ENCODE peak calls at places on chromosomes 6 and 20, in eight cellular contexts. R is fibroblast of pulmonary artery, B is lung, C is lower lobe of right lung, I is cardiac fibroblast, F is choroid plexus epithelial cell, P is MM.1S, M is GM12864. X is an unnamed sample.

GRCh38 chr20:61884571-61885389 is 180.9 kb downstream of the TAF4 start:
- DNase-seq in R (no peak), B (no peak), C (no peak), I (no peak), F (no peak), P (no peak), M (no peak), X (no peak)

GRCh38 chr6:142945446-142946180 is 637 bp upstream of the HIVEP2 start:
- DNase-seq in R (no peak), B (peak), C (peak), I (no peak), F (no peak), P (peak), M (no peak), X (no peak)

GRCh38 chr20:48986899-48987298 is 59.2 kb upstream of the CSE1L start:
- DNase-seq in R (peak), B (no peak), C (no peak), I (no peak), F (peak), P (no peak), M (no peak), X (no peak)

GRCh38 chr6:137903933-137904821 is 37.1 kb downstream of the TNFAIP3 start:
- DNase-seq in R (peak), B (no peak), C (peak), I (no peak), F (peak), P (no peak), M (peak), X (no peak)

GRCh38 chr6:160793652-160794051 is 91.6 kb downstream of the PLG start:
- DNase-seq in R (no peak), B (no peak), C (no peak), I (no peak), F (no peak), P (no peak), M (no peak), X (no peak)

GRCh38 chr6:159852877-159853276 is 37.9 kb upstream of the MAS1 start:
- DNase-seq in R (peak), B (no peak), C (no peak), I (peak), F (no peak), P (peak), M (no peak), X (no peak)

GRCh38 chr6:85675030-85675819 is 32.5 kb upstream of the SYNCRIP start:
- DNase-seq in R (peak), B (no peak), C (no peak), I (peak), F (peak), P (no peak), M (no peak), X (peak)

GRCh38 chr6:160306284-160306683 is 41.9 kb upstream of the SLC22A3 start:
- DNase-seq in R (no peak), B (no peak), C (no peak), I (no peak), F (no peak), P (no peak), M (no peak), X (no peak)

GRCh38 chr6:170292778-170293164 is 1.9 kb upstream of the DLL1 start:
- DNase-seq in R (no peak), B (no peak), C (no peak), I (no peak), F (no peak), P (no peak), M (no peak), X (no peak)

GRCh38 chr6:75612921-75613534 is 11.3 kb downstream of the SENP6 start:
- DNase-seq in R (no peak), B (no peak), C (no peak), I (no peak), F (no peak), P (no peak), M (no peak), X (no peak)

GRCh38 chr6:116764961-116765841 is at the start of gene FAM162B:
- DNase-seq in R (peak), B (no peak), C (peak), I (peak), F (peak), P (no peak), M (no peak), X (peak)

GRCh38 chr6:43939281-43940070 is 169.5 kb downstream of the VEGFA start:
- DNase-seq in R (no peak), B (no peak), C (no peak), I (no peak), F (no peak), P (no peak), M (no peak), X (no peak)

GRCh38 chr6:70423189-70424133 is 10.2 kb downstream of the FAM135A start:
- DNase-seq in R (peak), B (no peak), C (no peak), I (no peak), F (no peak), P (no peak), M (no peak), X (no peak)

GRCh38 chr20:62583424-62583920 is 58.8 kb upstream of the SLCO4A1 start:
- DNase-seq in R (no peak), B (no peak), C (no peak), I (peak), F (no peak), P (no peak), M (no peak), X (no peak)

GRCh38 chr6:95693108-95693507 is 115.8 kb downstream of the MANEA start:
- DNase-seq in R (no peak), B (no peak), C (no peak), I (no peak), F (no peak), P (no peak), M (no peak), X (no peak)

GRCh38 chr6:157459327-157459726 is 78.3 kb downstream of the ZDHHC14 start:
- DNase-seq in R (no peak), B (no peak), C (no peak), I (no peak), F (no peak), P (no peak), M (no peak), X (no peak)

GRCh38 chr20:57727863-57728262 is 18.0 kb upstream of the PMEPA1 start:
- DNase-seq in R (no peak), B (no peak), C (no peak), I (no peak), F (no peak), P (no peak), M (no peak), X (no peak)

GRCh38 chr6:33665957-33666356 is 44.8 kb downstream of the ITPR3 start:
- DNase-seq in R (no peak), B (no peak), C (no peak), I (no peak), F (no peak), P (no peak), M (no peak), X (no peak)
- TF ChIP-seq CTCF in R (no peak), B (no peak), C (no peak), I (no peak), F (no peak), P (no peak), M (no peak), X (no peak)

GRCh38 chr20:58839991-58840747 is 10.5 kb downstream of the GNAS-AS1 start:
- DNase-seq in R (no peak), B (no peak), C (no peak), I (no peak), F (no peak), P (no peak), M (no peak), X (no peak)
- H3K4me3 ChIP-seq in R (no peak), B (no peak), C (peak), I (no peak), F (no peak), P (no peak), M (no peak), X (no peak)

DNA sequence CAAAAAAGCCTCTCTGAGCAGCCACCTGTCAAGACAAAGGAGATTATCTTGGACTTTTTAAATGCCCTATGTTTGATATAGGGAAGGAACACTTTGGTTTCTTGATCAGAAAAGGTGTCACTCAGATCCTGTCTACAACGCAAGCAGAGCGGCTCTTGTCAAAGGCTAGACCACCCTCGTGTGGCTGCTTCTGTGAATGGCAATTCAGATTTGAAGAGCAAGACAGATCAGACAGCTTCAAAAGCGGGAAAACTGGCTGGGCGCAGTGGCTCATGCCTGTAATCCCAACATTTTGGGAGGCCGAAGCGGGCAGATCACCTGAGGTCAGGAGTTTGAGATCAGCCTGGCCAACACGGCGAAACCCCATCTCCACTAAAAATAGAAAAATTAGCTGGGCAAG is 10.1 kb upstream of the NXT1 start:
- DNase-seq in R (peak), B (peak), C (no peak), I (peak), F (peak), P (no peak), M (no peak), X (peak)
- TF ChIP-seq CTCF in R (peak), B (peak), C (peak), I (peak), F (peak), P (peak), M (peak), X (peak)

DNA sequence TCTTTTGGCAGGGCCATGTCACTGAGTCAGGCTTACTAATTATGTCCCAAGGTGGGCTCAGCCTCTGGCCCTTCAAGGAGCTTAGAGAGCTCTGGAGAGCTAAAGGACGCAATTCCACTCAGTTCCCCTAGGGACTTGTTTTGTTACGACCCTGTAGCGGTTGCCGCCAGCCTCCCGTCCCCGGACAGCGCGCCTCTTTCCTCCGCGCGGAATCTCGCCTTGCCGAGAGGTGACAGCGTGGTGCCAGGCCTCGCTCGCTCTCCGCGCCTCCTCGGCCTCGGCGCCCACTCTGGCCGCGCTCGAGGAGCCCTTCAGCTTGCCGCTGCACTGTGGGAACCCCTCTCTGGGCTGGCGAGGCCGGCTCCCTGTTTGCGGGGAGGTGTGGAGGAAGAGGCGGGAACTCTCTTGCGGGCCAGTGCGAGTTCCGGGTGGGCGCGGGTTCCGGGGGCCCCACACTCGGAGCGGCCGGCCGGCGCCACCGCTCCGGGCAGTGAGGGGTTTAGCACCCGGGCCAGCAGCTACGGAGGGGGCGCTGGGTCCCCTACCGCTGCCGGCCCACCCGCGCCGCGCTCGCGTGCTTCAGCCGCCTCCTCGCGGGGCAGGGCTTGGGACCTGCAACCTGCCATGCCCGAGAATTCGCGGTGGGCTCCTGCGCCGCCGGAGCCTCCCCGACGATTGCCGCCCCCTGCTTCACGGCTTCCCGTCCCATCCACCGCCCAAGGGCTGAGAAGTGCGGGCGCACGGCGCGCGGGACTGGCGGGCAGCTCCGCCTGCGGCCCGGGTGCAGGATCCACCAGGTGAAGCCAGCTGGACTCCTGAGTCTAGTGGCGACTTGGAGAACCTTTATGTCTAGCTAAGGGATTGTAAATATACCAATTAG is 9.9 kb upstream of the ZNF311 start:
- DNase-seq in R (peak), B (no peak), C (no peak), I (peak), F (peak), P (no peak), M (no peak), X (no peak)
- H3K4me3 ChIP-seq in R (peak), B (no peak), C (no peak), I (peak), F (peak), P (no peak), M (no peak), X (peak)

X was measured in astrocyte of the spinal cord.